ENCODE peak calls at places on chromosomes 1 and 21, in five cellular contexts. C is K562, L is HepG2, N is H1, P is GM12878. V is an unnamed sample. For H3K4me1, the result is how much of the 10 kb centered on the place peaks cover.

GRCh38 chr1:32753532-32754281 is 51.1 kb upstream of the SYNC start:
- DNase-seq in P (no peak), L (no peak), C (peak), N (peak), V (peak)

GRCh38 chr1:27979151-27979858 is 19.5 kb downstream of the XKR8 start:
- DNase-seq in P (peak), C (peak), N (no peak), L (no peak), V (peak)

GRCh38 chr1:66208631-66209030 is 325.3 kb upstream of the SGIP1 start:
- DNase-seq in N (no peak), P (no peak), L (no peak), C (no peak), V (no peak)

GRCh38 chr1:228058981-228059535 is 23.4 kb upstream of the ARF1 start:
- DNase-seq in P (no peak), C (no peak), N (no peak), L (no peak), V (peak)

GRCh38 chr1:228034954-228035837 is 28.4 kb downstream of the WNT3A start:
- DNase-seq in N (no peak), C (no peak), P (no peak), L (no peak), V (no peak)

GRCh38 chr1:236774926-236775325 is 20.2 kb upstream of the MTR start:
- DNase-seq in L (peak), N (no peak), P (no peak), C (no peak), V (peak)

GRCh38 chr1:66506991-66507390 is 27.0 kb upstream of the SGIP1 start:
- DNase-seq in P (no peak), L (no peak), N (no peak), C (no peak), V (no peak)

GRCh38 chr1:90780981-90781380 is 63.9 kb upstream of the BARHL2 start:
- DNase-seq in N (no peak), P (no peak), L (no peak), C (no peak), V (no peak)

GRCh38 chr1:228306275-228307217 is 98.7 kb downstream of the OBSCN start:
- DNase-seq in P (no peak), C (no peak), L (no peak), N (no peak), V (no peak)

GRCh38 chr1:35047188-35047858 is 15.6 kb upstream of the ZMYM6 start:
- DNase-seq in L (no peak), P (no peak), C (no peak), N (no peak), V (no peak)

GRCh38 chr1:40312238-40313205 is 4.6 kb downstream of the COL9A2 start:
- DNase-seq in P (peak), L (peak), C (no peak), N (no peak), V (no peak)

GRCh38 chr1:222728746-222729145 is 8.3 kb upstream of the FAM177B start:
- DNase-seq in N (no peak), P (no peak), C (no peak), L (no peak), V (no peak)

GRCh38 chr1:61887921-61888564 is 145.8 kb downstream of the PATJ start:
- DNase-seq in C (no peak), N (no peak), L (no peak), P (no peak), V (no peak)

GRCh38 chr1:218866507-218866906 is 307.2 kb upstream of the LYPLAL1 start:
- DNase-seq in C (no peak), P (no peak), N (no peak), L (no peak), V (no peak)

GRCh38 chr1:11286735-11287410 is 13.9 kb downstream of the UBIAD1 start:
- DNase-seq in P (no peak), N (peak), L (no peak), C (no peak), V (peak)

GRCh38 chr21:26179501-26179900 is 8.9 kb upstream of the APP start:
- DNase-seq in P (no peak), N (no peak), L (no peak), C (no peak), V (no peak)

GRCh38 chr1:185916866-185917265 is 182.7 kb downstream of the HMCN1 start:
- DNase-seq in P (no peak), N (no peak), C (no peak), L (no peak), V (no peak)

GRCh38 chr1:108646661-108647269 is 14.1 kb downstream of the HENMT1 start:
- DNase-seq in L (peak), P (no peak), N (no peak), C (no peak), V (no peak)

GRCh38 chr1:46677339-46677738 is 5.7 kb downstream of the TEX38 start:
- DNase-seq in C (no peak), N (no peak), P (no peak), L (no peak), V (peak)

GRCh38 chr1:197692965-197693364 is 82.3 kb downstream of the DENND1B start:
- DNase-seq in P (no peak), L (peak), C (no peak), N (no peak), V (no peak)

GRCh38 chr1:54404939-54405880 is 984 bp downstream of the SSBP3 start:
- DNase-seq in P (no peak), C (peak), N (no peak), L (no peak), V (peak)

DNA sequence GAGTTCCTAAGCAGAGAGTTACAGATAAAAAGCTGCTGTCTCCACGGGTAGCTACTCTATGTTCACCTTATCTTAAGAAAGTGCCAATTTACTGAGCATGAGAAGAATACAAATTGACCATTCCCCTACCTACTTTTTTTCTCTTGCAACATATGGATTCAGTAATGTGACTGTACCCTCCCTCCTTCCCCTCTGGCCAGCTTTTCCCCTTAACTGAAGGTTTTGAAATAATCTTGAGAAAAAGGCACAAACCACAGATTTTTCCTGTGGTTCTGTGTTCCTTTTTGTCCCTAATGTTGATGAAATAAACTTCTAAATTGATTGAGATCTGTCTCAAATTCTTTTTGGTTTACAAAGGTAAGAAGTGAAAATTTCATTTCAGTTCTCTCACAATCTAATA is 2.6 kb upstream of the CD2 start:
- DNase-seq in L (no peak), N (no peak), C (no peak), P (no peak), V (no peak)
- H2AFZ ChIP-seq in L (no peak), N (peak), C (peak), P (no peak), V (peak)

GRCh38 chr1:225824522-225824921 is 14.6 kb downstream of the EPHX1 start:
- DNase-seq in L (no peak), P (no peak), N (no peak), C (no peak), V (peak)

GRCh38 chr1:225825606-225826005 is 15.7 kb downstream of the EPHX1 start:
- DNase-seq in C (no peak), N (no peak), P (no peak), L (no peak), V (no peak)

GRCh38 chr1:225823811-225824261 is 13.9 kb downstream of the EPHX1 start:
- DNase-seq in N (no peak), L (no peak), P (no peak), C (peak), V (no peak)

GRCh38 chr1:225827076-225827475 is 17.2 kb downstream of the EPHX1 start:
- DNase-seq in N (no peak), C (no peak), L (no peak), P (no peak), V (no peak)

GRCh38 chr1:225825078-225825477 is 15.2 kb downstream of the EPHX1 start:
- DNase-seq in C (peak), N (no peak), L (peak), P (no peak), V (no peak)
- H3K4me1 ChIP-seq in C (under half), N (under half), L (half or more), P (under half), V (under half)

GRCh38 chr1:89001510-89001909 is 9.1 kb upstream of the KYAT3 start:
- DNase-seq in P (no peak), N (no peak), L (no peak), C (no peak), V (peak)
- TF ChIP-seq CREB1 in P (no peak), N (no peak), L (no peak), C (no peak), V (no peak)

GRCh38 chr1:245409341-245410195 is 254.8 kb downstream of the KIF26B start:
- DNase-seq in P (no peak), L (no peak), C (no peak), N (no peak), V (no peak)
- H2AFZ ChIP-seq in P (no peak), L (no peak), C (no peak), N (no peak), V (no peak)

GRCh38 chr1:7960867-7961198 is 678 bp upstream of the PARK7 start:
- DNase-seq in N (no peak), P (no peak), L (no peak), C (no peak), V (no peak)
- H3K4me1 ChIP-seq in N (under half), P (under half), L (under half), C (under half), V (under half)

GRCh38 chr21:36994501-36995189 is 11.9 kb upstream of the RIPPLY3 start:
- DNase-seq in C (no peak), L (no peak), N (no peak), P (no peak), V (peak)
- TF ChIP-seq CREB1 in C (no peak), L (no peak), N (peak), P (no peak), V (peak)

DNA sequence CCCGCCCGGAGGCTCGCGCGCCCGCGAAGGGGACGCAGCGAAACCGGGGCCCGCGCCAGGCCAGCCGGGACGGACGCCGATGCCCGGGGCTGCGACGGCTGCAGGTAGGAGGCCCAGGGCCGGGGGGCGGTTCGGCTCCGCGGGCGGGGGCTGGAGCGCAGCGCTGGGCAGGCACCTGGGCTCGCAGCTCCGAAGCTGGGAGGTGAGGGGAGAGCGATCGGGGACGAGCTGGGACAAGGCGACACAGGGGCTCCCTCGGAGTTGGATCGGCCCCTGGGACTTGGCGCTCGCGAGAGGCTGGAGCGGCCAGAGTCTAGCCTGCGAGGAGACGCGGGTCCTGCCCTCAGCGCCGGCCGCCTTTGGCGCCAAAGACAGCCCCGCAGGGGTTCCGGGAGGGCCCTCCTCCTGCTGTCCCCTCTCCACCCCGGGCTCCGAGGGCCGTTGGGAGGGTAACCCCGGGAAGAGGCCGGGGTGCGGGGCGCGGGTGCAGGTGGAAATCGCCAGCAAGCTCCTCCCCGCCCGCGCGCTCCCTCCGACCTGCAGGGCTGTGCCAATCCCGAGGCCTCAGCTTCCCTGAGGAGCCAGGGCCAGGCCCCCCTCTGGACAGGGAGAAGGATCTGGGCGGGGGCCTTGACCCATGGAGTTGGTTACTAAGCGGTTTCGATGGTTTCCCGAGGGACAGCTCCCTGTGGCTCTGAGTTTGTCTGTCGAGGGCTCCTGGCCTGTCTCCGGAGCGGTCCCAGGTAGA is 396 bp downstream of the TP73 start:
- DNase-seq in N (no peak), C (peak), L (peak), P (no peak), V (peak)
- H2AFZ ChIP-seq in N (no peak), C (peak), L (no peak), P (peak), V (peak)

DNA sequence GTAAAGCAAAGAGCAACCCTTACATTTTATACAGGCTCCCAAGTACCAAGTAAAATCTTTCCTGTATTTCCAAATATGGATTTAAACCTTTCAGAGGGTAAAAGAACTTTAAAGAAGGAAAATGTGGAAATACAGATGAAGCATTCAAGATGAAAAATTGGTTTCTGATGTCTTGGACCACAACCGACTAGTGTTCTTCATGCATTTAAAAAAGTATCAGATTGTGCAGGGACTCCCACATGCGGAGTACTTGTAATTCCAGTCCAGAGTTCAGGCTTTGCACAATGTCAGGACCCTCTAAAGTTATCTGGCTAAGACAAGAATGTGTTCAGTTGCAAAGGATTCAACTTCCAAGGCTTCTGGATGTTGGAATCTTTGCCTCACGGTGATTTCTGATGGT is 66.6 kb downstream of the RGL1 start:
- DNase-seq in N (no peak), C (no peak), P (no peak), L (no peak), V (no peak)
- H3K4me1 ChIP-seq in N (under half), C (under half), P (under half), L (under half), V (under half)

DNA sequence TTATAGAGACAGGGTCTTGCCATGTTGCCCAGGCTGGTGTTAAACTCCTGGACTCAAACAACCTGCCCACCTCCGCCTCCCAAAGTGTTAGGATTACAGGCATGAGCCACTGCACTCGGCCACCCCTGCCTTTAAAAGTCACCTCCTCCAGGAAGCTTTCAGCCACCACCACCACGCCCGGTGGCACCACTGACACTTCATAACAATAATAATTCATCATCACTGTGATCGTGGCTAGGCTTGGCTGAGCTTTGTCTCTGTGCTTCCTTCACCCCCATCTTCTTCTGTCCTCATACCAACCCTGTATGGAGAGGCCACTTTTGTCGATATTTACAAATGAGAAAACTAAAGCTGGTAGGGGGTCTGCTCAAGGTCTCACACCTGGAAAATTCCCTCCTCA is 12.8 kb upstream of the EPHA2 start:
- DNase-seq in P (no peak), L (no peak), C (no peak), N (no peak), V (no peak)
- TF ChIP-seq CREB1 in P (no peak), L (no peak), C (no peak), N (no peak), V (no peak)

V was measured in GM23338.